ENCODE peak calls at places on chromosomes 16 and 17, in ten cellular contexts. R, Z, P, S, J, G, I, L, M and C are unnamed samples.

GRCh38 chr17:81713556-81714411 is 1.7 kb downstream of the SLC25A10 start:
- DNase-seq in J (no peak), L (peak), Z (peak), P (no peak), G (no peak), M (no peak), I (no peak), R (no peak), S (no peak), C (no peak)

GRCh38 chr17:37742114-37742761 is 2.6 kb downstream of the HNF1B start:
- DNase-seq in J (no peak), Z (no peak), S (peak), R (peak), I (peak), L (peak), G (peak), P (no peak), M (no peak), C (peak)

GRCh38 chr16:62738631-62739030 is 702.4 kb upstream of the CDH8 start:
- DNase-seq in L (no peak), J (no peak), R (no peak), Z (no peak), S (no peak), M (no peak), G (no peak), I (no peak), P (no peak), C (no peak)

GRCh38 chr16:2584742-2585650 is 47.2 kb downstream of the PDPK1 start:
- DNase-seq in J (no peak), P (no peak), L (no peak), Z (no peak), M (no peak), S (no peak), G (no peak), I (no peak), R (peak), C (no peak)

GRCh38 chr17:79600613-79601221 is 10.1 kb downstream of the RBFOX3 start:
- DNase-seq in S (no peak), J (no peak), R (no peak), L (no peak), M (no peak), Z (no peak), G (no peak), I (no peak), P (no peak), C (no peak)

GRCh38 chr17:66576473-66576872 is 258.4 kb upstream of the CACNG5 start:
- DNase-seq in S (no peak), R (no peak), G (no peak), Z (no peak), M (peak), I (no peak), P (no peak), L (no peak), J (no peak), C (no peak)

GRCh38 chr17:19461139-19461538 is 50.1 kb downstream of the RNF112 start:
- DNase-seq in Z (no peak), P (no peak), S (no peak), M (no peak), I (no peak), J (no peak), L (no peak), G (no peak), R (no peak), C (no peak)

GRCh38 chr17:72826602-72827001 is 265.9 kb downstream of the SLC39A11 start:
- DNase-seq in R (no peak), G (no peak), L (peak), Z (peak), P (no peak), M (no peak), J (no peak), S (no peak), I (peak), C (peak)

GRCh38 chr17:64777413-64778101 is 115.5 kb upstream of the SMURF2 start:
- DNase-seq in R (no peak), P (no peak), Z (peak), J (no peak), I (no peak), G (no peak), M (no peak), S (no peak), L (no peak), C (no peak)

GRCh38 chr16:68031951-68032350 is 8.9 kb downstream of the DUS2 start:
- DNase-seq in G (no peak), Z (no peak), R (no peak), I (peak), S (no peak), L (peak), P (no peak), J (no peak), M (no peak), C (peak)

GRCh38 chr17:64214950-64215349 is 48.1 kb downstream of the TEX2 start:
- DNase-seq in R (no peak), G (no peak), S (no peak), Z (no peak), I (no peak), L (peak), J (no peak), P (no peak), M (no peak), C (peak)

GRCh38 chr17:29086628-29087332 is 43.8 kb downstream of the PIPOX start:
- DNase-seq in L (no peak), R (no peak), P (no peak), S (no peak), J (no peak), G (no peak), Z (no peak), I (no peak), M (no peak), C (no peak)

GRCh38 chr17:77214743-77215142 is 74.0 kb downstream of the SEC14L1 start:
- DNase-seq in L (peak), P (no peak), S (no peak), I (peak), M (no peak), Z (peak), G (no peak), J (no peak), R (peak), C (peak)

GRCh38 chr17:39011907-39012468 is 44.8 kb upstream of the FBXO47 start:
- DNase-seq in S (no peak), Z (no peak), G (no peak), L (no peak), M (no peak), I (no peak), R (no peak), J (no peak), P (no peak), C (no peak)

GRCh38 chr16:58501242-58502131 is 1.5 kb downstream of the NDRG4 start:
- DNase-seq in S (peak), Z (no peak), L (no peak), M (no peak), I (no peak), R (no peak), P (no peak), G (peak), J (peak), C (peak)

GRCh38 chr17:82813299-82814051 is 26.3 kb downstream of the ZNF750 start:
- DNase-seq in Z (no peak), S (no peak), J (no peak), L (no peak), P (no peak), M (no peak), R (no peak), G (no peak), I (no peak), C (no peak)

GRCh38 chr16:90041896-90042473 is 22.7 kb upstream of the DBNDD1 start:
- DNase-seq in G (peak), S (no peak), L (no peak), I (no peak), J (no peak), R (peak), P (no peak), Z (no peak), M (no peak), C (no peak)

GRCh38 chr17:77496831-77497577 is 356.2 kb downstream of the SEC14L1 start:
- DNase-seq in L (no peak), Z (no peak), I (no peak), M (no peak), J (no peak), S (no peak), G (no peak), R (no peak), P (no peak), C (no peak)

GRCh38 chr17:57604771-57605733 is 140.0 kb downstream of the CCDC182 start:
- DNase-seq in P (no peak), M (peak), I (no peak), J (no peak), L (no peak), R (peak), S (no peak), Z (no peak), G (peak), C (peak)

GRCh38 chr17:62800580-62800979 is 7.5 kb downstream of the MARCHF10 start:
- DNase-seq in J (no peak), R (peak), Z (no peak), S (no peak), M (no peak), I (no peak), L (peak), G (no peak), P (no peak), C (peak)

GRCh38 chr17:20273741-20274500 is 193.4 kb downstream of the LGALS9B start:
- DNase-seq in I (no peak), L (no peak), J (no peak), S (no peak), Z (no peak), M (no peak), G (no peak), P (no peak), R (no peak), C (peak)

GRCh38 chr17:80264048-80264792 is 3.6 kb downstream of the RNF213 start:
- DNase-seq in L (no peak), G (no peak), R (no peak), J (no peak), I (no peak), M (no peak), P (no peak), Z (no peak), S (peak), C (no peak)

GRCh38 chr17:47982091-47982617 is 11.2 kb downstream of the CDK5RAP3 start:
- DNase-seq in S (no peak), P (no peak), Z (no peak), L (no peak), J (no peak), G (no peak), I (no peak), R (no peak), M (no peak), C (no peak)

GRCh38 chr17:69466905-69467630 is 52.6 kb downstream of the MAP2K6 start:
- DNase-seq in Z (no peak), G (no peak), S (no peak), I (peak), J (no peak), L (peak), R (peak), M (no peak), P (no peak), C (peak)

GRCh38 chr17:76554131-76554530 is 14.3 kb downstream of the PRCD start:
- DNase-seq in J (no peak), M (no peak), P (no peak), S (no peak), I (no peak), R (no peak), Z (no peak), G (no peak), L (no peak), C (no peak)

GRCh38 chr17:29905086-29905878 is 24.7 kb downstream of the SSH2 start:
- DNase-seq in J (no peak), P (no peak), I (no peak), M (no peak), L (no peak), S (no peak), Z (no peak), R (no peak), G (no peak), C (peak)

GRCh38 chr16:80536246-80536645 is 4.5 kb upstream of the DYNLRB2 start:
- DNase-seq in R (no peak), I (no peak), Z (no peak), M (no peak), P (no peak), S (no peak), L (peak), J (no peak), G (no peak), C (no peak)

GRCh38 chr16:84303516-84303915 is 8.8 kb downstream of the WFDC1 start:
- DNase-seq in M (no peak), R (no peak), S (no peak), L (no peak), P (no peak), Z (no peak), G (no peak), I (no peak), J (no peak), C (no peak)

GRCh38 chr17:63035695-63036094 is 69.7 kb downstream of the TANC2 start:
- DNase-seq in R (no peak), I (peak), G (no peak), J (no peak), S (no peak), M (no peak), Z (no peak), L (no peak), P (no peak), C (no peak)

GRCh38 chr16:50644730-50645129 is 36.4 kb downstream of the SNX20 start:
- DNase-seq in R (peak), J (no peak), M (no peak), I (peak), S (no peak), L (peak), Z (peak), G (peak), P (no peak), C (peak)

GRCh38 chr17:8472663-8473062 is 37.0 kb downstream of the NDEL1 start:
- DNase-seq in R (no peak), S (no peak), Z (no peak), L (no peak), M (no peak), I (no peak), G (no peak), P (no peak), J (no peak), C (no peak)

GRCh38 chr16:69106491-69107291 is 1.2 kb downstream of the HAS3 start:
- DNase-seq in L (no peak), M (no peak), S (no peak), G (peak), R (peak), P (no peak), I (no peak), Z (no peak), J (no peak), C (no peak)

GRCh38 chr16:12324152-12324551 is 347.6 kb downstream of the SNX29 start:
- DNase-seq in R (no peak), L (no peak), G (no peak), S (no peak), P (no peak), J (no peak), Z (no peak), I (no peak), M (no peak), C (no peak)

GRCh38 chr17:39946551-39947330 is 16.1 kb upstream of the GSDMA start:
- DNase-seq in P (no peak), J (no peak), I (no peak), R (no peak), G (no peak), Z (no peak), L (no peak), M (no peak), S (no peak), C (peak)

GRCh38 chr16:11470676-11471415 is 115.9 kb downstream of the LITAF start:
- DNase-seq in S (no peak), M (no peak), P (no peak), I (peak), L (no peak), J (no peak), Z (peak), R (no peak), G (no peak), C (peak)

GRCh38 chr17:57213180-57213825 is 43.0 kb upstream of the MSI2 start:
- DNase-seq in L (no peak), Z (no peak), M (no peak), S (no peak), R (no peak), G (no peak), J (no peak), P (no peak), I (no peak), C (peak)